ENCODE peak calls at places on chromosome 7, in nine cellular contexts. F, C, V, Q, Z, N, P, S and W are unnamed samples.
A peak's percentile ranks its signal among the peaks of the same experiment; 100 is the strongest.

GRCh38 chr7:118944271-118944670 is 719.8 kb downstream of the ANKRD7 start:
- DNase-seq in N (no peak), Z (no peak), S (no peak), P (no peak), C (no peak), Q (no peak), F (no peak), V (no peak), W (no peak)

GRCh38 chr7:137081694-137082093 is 213.2 kb downstream of the CHRM2 start:
- DNase-seq in P (peak; percentile 77), Z (peak; percentile 74), F (peak; percentile 45), S (no peak), V (peak; percentile 36), C (no peak), Q (peak; percentile 56), N (no peak), W (no peak)

GRCh38 chr7:27167170-27167505 is 1.8 kb upstream of the HOXA9 start:
- DNase-seq in V (no peak), Q (no peak), P (no peak), N (no peak), F (no peak), C (no peak), S (no peak), Z (peak; percentile 77), W (peak; percentile 63)

GRCh38 chr7:104982773-104983619 is 31.0 kb upstream of the KMT2E start:
- DNase-seq in S (no peak), Q (no peak), N (no peak), P (no peak), C (no peak), Z (no peak), F (no peak), V (no peak), W (peak; percentile 27)

GRCh38 chr7:114949227-114949626 is 27.3 kb downstream of the MDFIC start:
- DNase-seq in S (no peak), Q (no peak), Z (no peak), F (no peak), N (no peak), P (no peak), V (no peak), C (no peak), W (no peak)

GRCh38 chr7:29270979-29271658 is 76.5 kb downstream of the CHN2 start:
- DNase-seq in F (peak; percentile 39), Q (no peak), C (no peak), P (no peak), V (no peak), S (no peak), Z (no peak), N (no peak), W (no peak)

GRCh38 chr7:115352375-115352774 is 430.5 kb downstream of the MDFIC start:
- DNase-seq in C (no peak), Q (no peak), P (no peak), V (no peak), F (no peak), N (peak; percentile 48), Z (no peak), S (no peak), W (no peak)

GRCh38 chr7:44403775-44404174 is 78.4 kb upstream of the CAMK2B start:
- DNase-seq in N (no peak), S (no peak), Q (no peak), V (no peak), F (no peak), P (no peak), Z (no peak), C (no peak), W (no peak)

GRCh38 chr7:28533731-28534531 is 121.6 kb downstream of the CREB5 start:
- DNase-seq in C (no peak), Q (peak; percentile 67), S (no peak), F (no peak), N (no peak), Z (peak; percentile 56), V (no peak), P (peak; percentile 41), W (no peak)

GRCh38 chr7:129906700-129907099 is 46.1 kb downstream of the UBE2H start:
- DNase-seq in P (no peak), Z (no peak), C (no peak), S (no peak), F (no peak), Q (no peak), V (no peak), N (no peak), W (peak; percentile 71)

GRCh38 chr7:50556247-50556976 is 8.8 kb downstream of the DDC start:
- DNase-seq in C (no peak), N (no peak), Z (no peak), V (no peak), P (no peak), S (peak; percentile 71), Q (no peak), F (no peak), W (peak; percentile 64)

GRCh38 chr7:156827587-156828203 is 65.3 kb downstream of the LMBR1 start:
- DNase-seq in N (no peak), Z (no peak), P (no peak), C (no peak), Q (no peak), F (no peak), S (peak; percentile 44), V (no peak), W (no peak)

GRCh38 chr7:73974948-73975926 is 52.7 kb upstream of the ELN start:
- DNase-seq in S (no peak), N (no peak), Z (peak; percentile 41), C (peak; percentile 56), F (no peak), P (no peak), Q (no peak), V (no peak), W (no peak)

GRCh38 chr7:73976761-73977625 is 51.0 kb upstream of the ELN start:
- DNase-seq in C (peak; percentile 59), F (no peak), Q (no peak), P (no peak), V (no peak), S (no peak), N (no peak), Z (peak; percentile 54), W (no peak)

GRCh38 chr7:73980206-73980605 is 47.8 kb upstream of the ELN start:
- DNase-seq in P (no peak), C (peak; percentile 44), Z (peak; percentile 10), V (no peak), Q (no peak), S (no peak), N (no peak), F (no peak), W (no peak)

GRCh38 chr7:73977626-73978618 is 50.1 kb upstream of the ELN start:
- DNase-seq in S (no peak), V (no peak), N (no peak), F (no peak), P (no peak), Q (no peak), C (peak; percentile 79), Z (peak; percentile 48), W (peak; percentile 52)

GRCh38 chr7:73978681-73979563 is 49.1 kb upstream of the ELN start:
- DNase-seq in Q (no peak), C (peak; percentile 75), S (peak; percentile 49), V (peak; percentile 77), Z (peak; percentile 81), P (peak; percentile 50), N (no peak), F (no peak), W (peak; percentile 93)
- TF ChIP-seq CTCF in Q (no peak), C (no peak), S (peak; percentile 54), V (no peak), Z (peak; percentile 62), P (peak; percentile 20), N (peak; percentile 66), F (no peak), W (peak; percentile 53)

GRCh38 chr7:142438235-142438922 is 180.5 kb upstream of the PRSS58 start:
- DNase-seq in C (no peak), Z (no peak), V (no peak), F (no peak), N (peak; percentile 9), Q (no peak), P (no peak), S (peak; percentile 77), W (peak; percentile 38)
- H3K4me1 ChIP-seq in C (no peaks in the 10 kb centered on the region), Z (no peaks in the 10 kb centered on the region), V (no peaks in the 10 kb centered on the region), F (no peaks in the 10 kb centered on the region), N (peaks cover 19% of the 10 kb centered on the region), Q (no peaks in the 10 kb centered on the region), P (no peaks in the 10 kb centered on the region), S (no peaks in the 10 kb centered on the region), W (no peaks in the 10 kb centered on the region)

GRCh38 chr7:95046494-95047240 is 139.3 kb downstream of the PPP1R9A start:
- DNase-seq in V (no peak), N (no peak), F (no peak), C (no peak), S (peak; percentile 61), Q (no peak), Z (no peak), P (no peak), W (no peak)

GRCh38 chr7:95047291-95047690 is 139.9 kb downstream of the PPP1R9A start:
- DNase-seq in Q (no peak), P (no peak), Z (no peak), S (no peak), C (no peak), F (no peak), V (no peak), N (no peak), W (no peak)

GRCh38 chr7:95045236-95045923 is 138.0 kb downstream of the PPP1R9A start:
- DNase-seq in V (no peak), C (no peak), F (no peak), N (no peak), P (no peak), Z (no peak), Q (no peak), S (peak; percentile 6), W (peak; percentile 43)
- TF ChIP-seq CTCF in V (no peak), C (no peak), F (no peak), N (peak; percentile 9), P (no peak), Z (peak; percentile 10), Q (no peak), S (peak; percentile 41), W (no peak)

DNA sequence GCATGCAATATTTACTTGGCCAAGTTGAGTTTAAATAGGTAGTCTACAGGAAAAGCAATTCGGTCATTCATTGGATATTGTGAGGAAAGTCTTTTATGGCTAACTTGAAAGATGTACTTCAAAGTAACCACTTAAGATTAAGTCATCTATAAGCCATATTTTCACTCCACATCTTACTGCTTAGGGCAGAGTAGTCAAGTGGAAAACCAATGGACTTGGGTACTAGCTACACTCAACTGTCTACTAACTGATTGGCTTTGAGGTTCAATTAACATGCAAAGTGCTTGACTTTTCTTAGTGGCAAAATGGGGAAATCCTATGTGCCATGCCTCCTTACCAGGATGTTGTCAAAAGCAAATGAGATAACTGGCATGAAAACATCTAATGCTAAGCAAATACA is 51.0 kb downstream of the CAV1 start:
- DNase-seq in P (no peak), Z (no peak), N (no peak), C (no peak), V (no peak), Q (no peak), F (no peak), S (no peak), W (no peak)
- H3K4me1 ChIP-seq in P (peaks cover 59% of the 10 kb centered on the region), Z (peaks cover 14% of the 10 kb centered on the region), N (peaks cover 34% of the 10 kb centered on the region), C (peaks cover 29% of the 10 kb centered on the region), V (peaks cover 8% of the 10 kb centered on the region), Q (peaks cover 17% of the 10 kb centered on the region), F (no peaks in the 10 kb centered on the region), S (no peaks in the 10 kb centered on the region), W (peaks cover 11% of the 10 kb centered on the region)